ENCODE peak calls at places on chromosomes 3 and 15, in nine cellular contexts. T is tibial nerve, Z is A549, X is ovary, E is sigmoid colon, K is K562, L is stomach, I is suprapubic skin, A is esophagus muscularis mucosa. Y is an unnamed sample.

GRCh38 chr3:156460206-156460609 is 94.7 kb downstream of the SSR3 start:
- DNase-seq in A (no peak), K (peak), E (no peak), L (no peak), Z (no peak), T (no peak), X (no peak), I (no peak), Y (no peak)

GRCh38 chr15:49876401-49877038 is 242.5 kb downstream of the ATP8B4 start:
- DNase-seq in K (no peak), I (no peak), L (no peak), Z (peak), A (peak), E (no peak), T (no peak), X (no peak), Y (no peak)

GRCh38 chr3:59555593-59556315 is 505.9 kb upstream of the CFAP20DC start:
- DNase-seq in T (no peak), I (no peak), L (no peak), K (no peak), A (no peak), Z (no peak), E (no peak), X (no peak), Y (no peak)

GRCh38 chr3:11157406-11157805 is 3.1 kb downstream of the HRH1 start:
- DNase-seq in E (no peak), I (peak), L (no peak), K (no peak), X (no peak), T (no peak), Z (no peak), A (no peak), Y (no peak)

GRCh38 chr3:17687585-17687984 is 54.8 kb downstream of the TBC1D5 start:
- DNase-seq in X (no peak), E (no peak), K (no peak), A (no peak), Z (no peak), I (no peak), T (no peak), L (no peak), Y (no peak)

GRCh38 chr3:59519094-59519493 is 469.3 kb upstream of the CFAP20DC start:
- DNase-seq in L (no peak), E (no peak), K (no peak), I (no peak), X (no peak), Z (no peak), T (no peak), A (no peak), Y (no peak)

GRCh38 chr3:126134219-126134975 is 46.0 kb downstream of the ALDH1L1 start:
- DNase-seq in E (peak), L (peak), X (peak), I (peak), T (peak), Z (peak), K (peak), A (peak), Y (peak)

GRCh38 chr3:80097674-80098073 is 329.9 kb upstream of the ROBO1 start:
- DNase-seq in L (no peak), T (no peak), A (no peak), Z (no peak), X (no peak), K (no peak), E (no peak), I (no peak), Y (no peak)

GRCh38 chr15:72487070-72487797 is 13.1 kb downstream of the ARIH1 start:
- DNase-seq in L (no peak), T (no peak), K (no peak), Z (no peak), I (no peak), A (no peak), E (no peak), X (no peak), Y (no peak)

GRCh38 chr15:65055201-65055870 is 10.1 kb downstream of the SLC51B start:
- DNase-seq in K (no peak), I (no peak), L (peak), Z (no peak), E (no peak), A (no peak), X (no peak), T (peak), Y (peak)

GRCh38 chr3:59812778-59813558 is 763.1 kb upstream of the CFAP20DC start:
- DNase-seq in A (no peak), K (no peak), X (no peak), T (no peak), I (no peak), Z (no peak), L (no peak), E (no peak), Y (no peak)

GRCh38 chr3:94293793-94294195 is 230.9 kb downstream of the NSUN3 start:
- DNase-seq in X (no peak), A (no peak), T (no peak), I (no peak), L (no peak), Z (no peak), E (no peak), K (no peak), Y (no peak)

GRCh38 chr3:166013073-166013679 is 176.0 kb upstream of the BCHE start:
- DNase-seq in L (no peak), K (peak), A (no peak), E (no peak), Z (peak), I (no peak), X (no peak), T (no peak), Y (no peak)

GRCh38 chr3:64865872-64866588 is 178.2 kb upstream of the ADAMTS9 start:
- DNase-seq in T (no peak), I (no peak), L (no peak), Z (no peak), X (no peak), A (no peak), K (no peak), E (no peak), Y (no peak)

GRCh38 chr3:185688808-185689207 is 102.7 kb downstream of the SENP2 start:
- DNase-seq in L (peak), X (no peak), Z (peak), I (no peak), K (no peak), T (no peak), E (no peak), A (no peak), Y (no peak)

GRCh38 chr3:131283862-131284261 is 97.7 kb upstream of the NUDT16 start:
- DNase-seq in I (no peak), T (no peak), L (no peak), K (no peak), Z (no peak), E (no peak), X (no peak), A (no peak), Y (no peak)

GRCh38 chr15:83362706-83363105 is 78.2 kb upstream of the BNC1 start:
- DNase-seq in I (no peak), Z (no peak), E (no peak), A (no peak), X (no peak), K (no peak), T (no peak), L (no peak), Y (no peak)

GRCh38 chr15:64775551-64776401 is at the start of gene RBPMS2:
- DNase-seq in T (peak), A (no peak), Z (peak), K (peak), L (peak), E (peak), X (peak), I (no peak), Y (no peak)

GRCh38 chr3:124937049-124937448 is 2.5 kb upstream of the MUC13 start:
- DNase-seq in K (no peak), X (no peak), Z (no peak), L (no peak), A (no peak), E (no peak), I (no peak), T (no peak), Y (no peak)

GRCh38 chr3:191070201-191070600 is 128.8 kb upstream of the OSTN start:
- DNase-seq in K (no peak), A (no peak), Z (no peak), E (no peak), L (no peak), T (no peak), I (no peak), X (no peak), Y (no peak)

GRCh38 chr3:4425055-4425454 is 42.0 kb downstream of the SUMF1 start:
- DNase-seq in E (no peak), L (no peak), K (no peak), X (no peak), A (no peak), Z (no peak), T (no peak), I (no peak), Y (no peak)

GRCh38 chr15:73637527-73637926 is 4.3 kb upstream of the NPTN start:
- DNase-seq in E (no peak), T (no peak), L (no peak), A (no peak), K (no peak), X (no peak), I (no peak), Z (peak), Y (no peak)

GRCh38 chr3:129313983-129314756 is 35.5 kb downstream of the HMCES start:
- DNase-seq in E (no peak), X (no peak), A (no peak), L (no peak), K (peak), Z (peak), I (peak), T (peak), Y (peak)

GRCh38 chr3:108388136-108389132 is 92.1 kb downstream of the HHLA2 start:
- DNase-seq in Z (no peak), K (no peak), X (no peak), A (no peak), I (no peak), L (no peak), T (no peak), E (no peak), Y (no peak)

GRCh38 chr15:54089776-54090175 is 111.5 kb downstream of the UNC13C start:
- DNase-seq in L (no peak), X (no peak), A (no peak), Z (no peak), T (no peak), E (no peak), I (no peak), K (no peak), Y (no peak)

GRCh38 chr3:94246136-94246535 is 183.3 kb downstream of the NSUN3 start:
- DNase-seq in T (no peak), E (no peak), A (no peak), X (no peak), Z (no peak), K (no peak), I (no peak), L (no peak), Y (no peak)

GRCh38 chr15:99167201-99167600 is 62.3 kb downstream of the SYNM start:
- DNase-seq in T (no peak), I (no peak), E (no peak), Z (no peak), A (peak), L (no peak), X (no peak), K (no peak), Y (no peak)
- TF ChIP-seq EP300 in T (no peak), I (no peak), E (peak), Z (no peak), A (no peak), L (no peak), X (no peak), K (no peak), Y (no peak)

DNA sequence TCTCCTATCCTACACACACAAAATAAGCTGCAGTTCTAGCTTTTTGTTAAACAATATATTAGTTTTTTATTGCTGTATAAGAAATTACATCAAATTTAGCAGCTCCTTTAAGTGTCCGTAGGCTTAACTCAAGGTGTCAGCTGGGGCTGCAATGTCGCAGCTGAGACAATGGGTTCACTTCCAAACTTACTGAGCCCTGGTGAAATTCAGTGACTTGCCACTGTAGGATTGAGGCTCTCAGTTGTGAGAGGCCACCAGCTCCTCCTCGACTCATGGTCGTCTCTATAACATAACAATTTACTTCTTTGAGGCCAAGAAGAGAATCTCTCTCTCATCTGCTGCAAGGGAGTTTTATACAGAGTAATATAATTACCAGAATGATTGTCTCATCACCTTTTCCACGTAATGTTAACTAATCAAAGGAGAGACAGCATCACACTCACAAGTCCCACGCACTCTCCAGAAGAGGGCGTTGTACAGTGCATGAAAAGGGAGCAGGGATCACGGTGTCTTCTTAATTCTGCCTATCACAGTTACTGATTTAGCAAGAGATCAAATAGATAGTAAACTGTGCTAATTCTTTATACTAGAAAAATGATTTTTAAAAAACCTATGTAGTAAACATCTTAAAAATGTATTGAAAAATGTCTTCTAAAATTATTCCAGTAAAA is 735.6 kb upstream of the GBE1 start:
- DNase-seq in X (no peak), T (no peak), Z (peak), A (no peak), K (peak), E (no peak), L (no peak), I (no peak), Y (no peak)
- TF ChIP-seq CTCF in X (no peak), T (no peak), Z (no peak), A (no peak), K (no peak), E (no peak), L (no peak), I (no peak), Y (no peak)

DNA sequence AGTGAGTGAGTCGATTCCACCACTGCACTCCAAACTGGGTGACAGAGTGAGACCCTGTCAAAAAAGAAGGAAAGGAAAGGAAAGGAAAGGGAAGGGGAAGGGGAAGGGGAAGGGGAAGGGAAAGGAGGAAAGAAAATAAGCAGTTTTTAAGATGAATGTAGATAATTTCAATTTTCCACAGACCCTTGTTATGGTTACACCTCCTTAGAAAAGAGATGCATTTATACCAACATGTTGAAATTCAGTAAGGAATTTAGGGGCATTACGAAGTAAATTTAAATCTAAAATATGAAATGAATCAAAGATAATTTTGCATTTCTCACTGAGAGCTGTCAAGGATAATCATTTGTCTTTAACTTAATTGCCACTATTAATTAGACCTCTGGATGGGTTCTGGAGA is 146.5 kb upstream of the TMC3 start:
- DNase-seq in L (no peak), K (no peak), I (no peak), E (no peak), T (no peak), A (no peak), X (no peak), Z (no peak), Y (no peak)
- TF ChIP-seq EP300 in L (no peak), K (no peak), I (no peak), E (no peak), T (no peak), A (no peak), X (no peak), Z (no peak), Y (no peak)

DNA sequence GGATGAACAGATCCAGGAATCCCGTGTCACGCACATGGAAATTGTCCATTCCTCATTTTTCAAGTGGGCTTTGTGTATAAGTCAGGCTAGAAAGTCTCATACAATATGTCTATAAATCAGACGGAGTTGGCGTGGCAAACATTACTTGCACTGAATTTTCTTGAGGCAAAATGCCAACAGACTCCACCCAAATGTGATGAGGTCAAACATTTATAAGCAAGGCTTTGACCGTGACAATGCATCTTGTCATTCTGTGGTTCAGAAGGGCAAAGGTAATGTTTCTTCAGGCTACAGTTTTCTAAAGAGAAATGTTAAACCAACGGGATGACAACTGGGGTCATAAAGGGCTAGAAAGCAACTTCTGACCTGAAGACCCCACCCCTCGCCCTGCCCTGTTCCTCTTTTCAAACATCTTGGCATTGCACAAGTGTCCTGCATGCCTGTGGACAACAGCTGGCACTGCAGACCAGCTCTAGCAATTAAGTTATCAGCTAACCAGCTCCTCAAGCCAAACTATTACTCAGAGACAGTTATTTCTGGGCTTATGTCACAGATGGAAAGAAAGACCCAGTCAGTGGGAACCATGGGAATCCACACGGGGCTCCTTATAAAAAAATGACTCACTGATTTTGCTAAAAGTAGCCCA is 36.5 kb upstream of the SPTBN5 start:
- DNase-seq in A (no peak), L (no peak), E (no peak), T (peak), X (no peak), I (no peak), K (no peak), Z (peak), Y (peak)
- TF ChIP-seq CTCF in A (peak), L (no peak), E (no peak), T (peak), X (no peak), I (no peak), K (no peak), Z (peak), Y (peak)

DNA sequence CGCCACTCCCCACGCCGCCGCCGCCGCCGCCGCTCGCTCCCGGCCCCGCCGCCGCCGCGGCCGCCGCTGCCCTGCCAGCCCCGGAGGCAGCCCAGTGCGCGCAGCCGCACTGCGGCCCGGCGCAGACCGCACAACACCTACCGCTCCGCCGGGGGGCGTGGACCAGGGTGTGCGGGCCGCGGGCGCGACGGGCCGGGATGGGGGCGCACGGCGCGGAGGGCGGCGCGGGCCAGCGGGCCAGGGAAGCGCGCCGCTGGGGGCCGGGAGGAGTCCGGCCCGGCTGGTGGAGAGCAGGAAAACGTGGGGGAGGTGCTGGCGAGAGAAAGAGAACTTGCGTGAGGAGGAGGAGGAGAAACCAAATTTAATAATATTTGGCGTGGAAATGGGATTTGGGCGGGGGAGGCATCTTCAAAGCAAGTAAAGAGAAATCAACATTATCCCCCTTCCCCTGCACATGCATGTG is at the start of gene RFX7:
- DNase-seq in K (peak), T (peak), X (peak), E (peak), A (no peak), Z (peak), L (peak), I (peak), Y (peak)
- TF ChIP-seq EP300 in K (no peak), T (no peak), X (no peak), E (no peak), A (no peak), Z (no peak), L (no peak), I (no peak), Y (no peak)

GRCh38 chr15:45378149-45378912 is at the start of gene GATM:
- DNase-seq in X (peak), Z (peak), T (peak), I (peak), E (peak), L (peak), K (no peak), A (peak), Y (peak)
- TF ChIP-seq CTCF in X (peak), Z (no peak), T (peak), I (peak), E (peak), L (peak), K (no peak), A (no peak), Y (peak)

DNA sequence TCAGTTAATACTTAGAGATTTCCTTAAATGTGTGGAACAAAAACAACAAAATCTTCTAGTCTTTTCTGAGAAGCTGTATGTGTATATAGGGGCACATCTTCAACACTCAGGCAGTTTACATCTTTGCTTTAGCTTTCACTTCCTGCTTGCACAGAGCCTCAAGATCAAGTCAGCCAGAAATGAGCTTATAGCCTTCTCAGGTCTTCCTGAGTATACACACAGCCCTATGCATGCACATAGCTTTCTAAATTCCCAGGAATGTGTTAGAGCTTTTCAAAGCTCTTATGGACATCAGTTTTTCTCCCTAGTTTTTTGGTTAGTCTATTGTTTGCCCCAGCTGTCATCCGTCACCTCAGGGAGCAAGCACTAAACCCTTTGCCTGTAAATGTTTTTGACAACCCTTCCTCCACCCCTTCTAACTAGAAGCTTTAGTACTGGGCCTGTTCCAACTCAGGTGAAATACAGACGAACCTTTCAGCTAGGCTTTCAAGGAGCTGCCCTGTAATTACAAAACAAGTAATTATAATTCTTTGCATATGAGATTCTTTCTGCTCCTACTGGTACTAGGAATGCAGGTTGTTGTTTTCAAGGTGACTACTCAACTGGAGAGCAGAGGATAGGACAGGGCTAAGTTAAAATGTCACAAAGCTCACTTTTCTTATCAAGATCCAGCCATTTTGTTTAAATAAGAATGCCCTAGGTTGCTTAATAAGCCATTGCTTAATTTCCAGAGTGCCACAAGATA is 22.6 kb upstream of the MTMR10 start:
- DNase-seq in X (no peak), E (no peak), Z (no peak), L (no peak), K (no peak), A (no peak), T (no peak), I (no peak), Y (no peak)
- TF ChIP-seq EP300 in X (no peak), E (no peak), Z (no peak), L (no peak), K (no peak), A (no peak), T (no peak), I (no peak), Y (no peak)

GRCh38 chr15:98678484-98678883 is 30.1 kb downstream of the IGF1R start:
- DNase-seq in Z (no peak), T (no peak), I (no peak), A (no peak), K (no peak), E (no peak), L (no peak), X (no peak), Y (no peak)
- TF ChIP-seq CTCF in Z (no peak), T (no peak), I (no peak), A (no peak), K (no peak), E (no peak), L (no peak), X (no peak), Y (no peak)

GRCh38 chr3:120678331-120678845 is 3.7 kb downstream of the HGD start:
- DNase-seq in L (peak), I (no peak), T (peak), A (peak), Z (peak), E (no peak), K (no peak), X (peak), Y (peak)
- TF ChIP-seq EP300 in L (no peak), I (no peak), T (no peak), A (no peak), Z (no peak), E (no peak), K (no peak), X (no peak), Y (no peak)

GRCh38 chr15:68334661-68335124 is 57.1 kb downstream of the FEM1B start:
- DNase-seq in T (no peak), L (no peak), X (no peak), Z (no peak), A (no peak), I (no peak), E (no peak), K (no peak), Y (no peak)
- TF ChIP-seq CTCF in T (no peak), L (no peak), X (no peak), Z (no peak), A (no peak), I (no peak), E (no peak), K (no peak), Y (no peak)